ENCODE peak calls at places on chromosome 17, in nine cellular contexts. D is K562, Q is NB4, L is spleen, H is fibroblast of the aortic adventitia, O is HFFc6, C is type B pancreatic cell, M is fibroblast of pulmonary artery, I is AG09309. U is an unnamed sample.

GRCh38 chr17:20028436-20028835 is 19.3 kb downstream of the SPECC1 start:
- DNase-seq in D (no peak), Q (peak), L (no peak), H (peak), O (no peak), C (no peak), M (peak), I (peak), U (no peak)

GRCh38 chr17:62189377-62189776 is 124.3 kb upstream of the MED13 start:
- DNase-seq in D (no peak), Q (no peak), L (no peak), H (no peak), O (no peak), C (no peak), M (no peak), I (no peak), U (no peak)

GRCh38 chr17:40023590-40024292 is 8.5 kb downstream of the CSF3 start:
- DNase-seq in D (no peak), Q (no peak), L (no peak), H (peak), O (no peak), C (no peak), M (peak), I (no peak), U (no peak)

GRCh38 chr17:50484341-50485155 is 5.9 kb downstream of the RSAD1 start:
- DNase-seq in D (no peak), Q (no peak), L (peak), H (no peak), O (no peak), C (no peak), M (no peak), I (no peak), U (no peak)

GRCh38 chr17:40550608-40551007 is 14.7 kb downstream of the CCR7 start:
- DNase-seq in D (no peak), Q (peak), L (peak), H (peak), O (peak), C (peak), M (peak), I (no peak), U (no peak)

GRCh38 chr17:2852729-2853110 is 56.5 kb downstream of the RAP1GAP2 start:
- DNase-seq in D (no peak), Q (no peak), L (peak), H (no peak), O (no peak), C (no peak), M (no peak), I (no peak), U (no peak)

GRCh38 chr17:73645050-73645871 is 1.0 kb upstream of the SDK2 start:
- DNase-seq in D (no peak), Q (no peak), L (peak), H (no peak), O (no peak), C (peak), M (peak), I (no peak), U (peak)

GRCh38 chr17:3943240-3943891 is 20.9 kb downstream of the ATP2A3 start:
- DNase-seq in D (no peak), Q (no peak), L (no peak), H (no peak), O (no peak), C (no peak), M (no peak), I (no peak), U (no peak)

GRCh38 chr17:78237403-78238012 is 6.1 kb downstream of the TMEM235 start:
- DNase-seq in D (no peak), Q (no peak), L (no peak), H (no peak), O (no peak), C (no peak), M (no peak), I (no peak), U (no peak)

GRCh38 chr17:29154516-29155234 is 25.5 kb downstream of the MYO18A start:
- DNase-seq in D (peak), Q (peak), L (no peak), H (no peak), O (no peak), C (no peak), M (no peak), I (no peak), U (no peak)

GRCh38 chr17:67995568-67996191 is 589 bp downstream of the C17orf58 start:
- DNase-seq in D (no peak), Q (peak), L (peak), H (peak), O (no peak), C (no peak), M (no peak), I (no peak), U (no peak)

GRCh38 chr17:5248821-5249479 is 14.3 kb upstream of the SCIMP start:
- DNase-seq in D (no peak), Q (no peak), L (peak), H (no peak), O (no peak), C (no peak), M (no peak), I (no peak), U (no peak)

GRCh38 chr17:16262201-16262600 is 45.2 kb downstream of the PIGL start:
- DNase-seq in D (no peak), Q (no peak), L (no peak), H (no peak), O (no peak), C (no peak), M (no peak), I (no peak), U (no peak)

GRCh38 chr17:65195716-65196115 is 58.5 kb downstream of the RGS9 start:
- DNase-seq in D (no peak), Q (no peak), L (no peak), H (no peak), O (no peak), C (no peak), M (no peak), I (no peak), U (no peak)

GRCh38 chr17:61398721-61399130 is 917 bp upstream of the TBX2 start:
- DNase-seq in D (no peak), Q (no peak), L (no peak), H (peak), O (no peak), C (no peak), M (no peak), I (no peak), U (no peak)

GRCh38 chr17:75181110-75181509 is 1.6 kb downstream of the SUMO2 start:
- DNase-seq in D (no peak), Q (no peak), L (no peak), H (no peak), O (no peak), C (no peak), M (no peak), I (no peak), U (no peak)

GRCh38 chr17:68661265-68662036 is 60.3 kb upstream of the FAM20A start:
- DNase-seq in D (no peak), Q (no peak), L (no peak), H (no peak), O (no peak), C (no peak), M (no peak), I (no peak), U (no peak)

GRCh38 chr17:80034977-80035686 is 540 bp downstream of the TBC1D16 start:
- DNase-seq in D (no peak), Q (peak), L (peak), H (peak), O (peak), C (no peak), M (peak), I (no peak), U (peak)

GRCh38 chr17:78934681-78935418 is 9.7 kb upstream of the TIMP2 start:
- DNase-seq in D (no peak), Q (no peak), L (no peak), H (peak), O (no peak), C (no peak), M (no peak), I (no peak), U (no peak)

DNA sequence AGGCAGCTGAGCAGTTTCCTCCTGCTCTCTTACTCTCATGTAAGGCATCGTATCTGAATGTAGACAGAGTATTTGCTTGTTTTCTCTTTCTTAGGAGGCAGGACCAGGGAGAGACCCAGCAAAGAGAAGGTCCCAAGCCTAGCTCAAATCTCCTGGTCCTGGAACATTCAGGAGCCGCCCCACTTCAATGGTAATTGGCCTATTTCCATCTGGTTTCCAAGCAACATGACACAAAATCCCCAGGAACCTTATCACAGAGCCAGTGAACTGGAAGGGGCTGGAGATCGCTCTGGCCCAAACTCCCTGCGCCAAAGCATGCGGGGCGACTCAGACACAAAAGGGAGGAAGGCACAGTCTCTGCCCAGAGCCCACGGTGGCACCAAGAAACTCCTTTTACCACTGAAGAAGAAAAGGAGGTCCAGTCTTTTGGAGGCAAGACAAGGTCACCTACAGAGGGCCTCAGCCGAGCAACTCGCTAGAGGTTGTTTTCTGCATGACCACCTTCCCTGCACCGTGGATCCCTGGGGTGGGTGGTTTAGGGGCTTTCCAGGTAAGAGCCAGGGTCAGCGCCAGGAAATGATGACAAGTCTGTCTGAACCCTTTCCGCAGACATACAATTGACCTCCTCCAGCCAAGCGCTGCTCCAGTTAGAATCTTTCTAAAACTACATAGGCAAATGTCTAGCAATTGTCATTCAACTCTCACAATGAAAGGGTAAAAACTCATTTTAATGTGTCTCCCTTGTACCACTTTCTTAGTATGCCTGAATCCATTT is 394.7 kb downstream of the SOX9 start:
- DNase-seq in D (no peak), Q (no peak), L (no peak), H (peak), O (no peak), C (no peak), M (peak), I (no peak), U (no peak)
- TF ChIP-seq CTCF in D (no peak), Q (no peak), L (no peak), H (no peak), O (no peak), C (no peak), M (peak), I (no peak), U (no peak)

GRCh38 chr17:9900744-9901143 is 4.3 kb downstream of the RCVRN start:
- DNase-seq in D (no peak), Q (no peak), L (no peak), H (peak), O (peak), C (no peak), M (peak), I (no peak), U (no peak)

GRCh38 chr17:9899280-9900018 is 5.6 kb downstream of the RCVRN start:
- DNase-seq in D (no peak), Q (no peak), L (no peak), H (no peak), O (no peak), C (no peak), M (no peak), I (no peak), U (no peak)

GRCh38 chr17:9900019-9900594 is 5.0 kb downstream of the RCVRN start:
- DNase-seq in D (no peak), Q (no peak), L (peak), H (no peak), O (peak), C (no peak), M (no peak), I (no peak), U (no peak)

GRCh38 chr17:9904277-9905077 is 594 bp downstream of the RCVRN start:
- DNase-seq in D (no peak), Q (no peak), L (peak), H (no peak), O (no peak), C (no peak), M (no peak), I (no peak), U (no peak)

DNA sequence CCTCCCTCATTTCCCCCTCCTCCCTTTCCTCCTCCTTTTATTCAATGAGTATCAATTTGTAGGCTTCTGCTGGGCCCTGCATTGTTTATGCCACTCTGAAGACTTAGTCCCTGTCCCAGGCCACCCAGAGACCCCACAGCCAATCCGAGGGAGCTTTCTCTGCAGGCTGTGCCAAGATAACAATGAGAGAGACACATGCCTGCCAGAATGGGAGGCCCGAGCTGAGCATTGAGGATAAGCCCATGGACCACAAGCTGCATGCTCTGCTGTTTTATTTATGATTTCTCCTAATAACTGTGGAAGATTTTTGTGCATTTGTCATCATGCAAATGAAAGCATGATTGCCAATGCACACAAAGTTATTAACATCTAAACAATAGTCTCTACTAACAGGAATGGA is 3.0 kb downstream of the RCVRN start:
- DNase-seq in D (no peak), Q (no peak), L (peak), H (no peak), O (no peak), C (no peak), M (no peak), I (no peak), U (no peak)
- TF ChIP-seq CTCF in D (no peak), Q (no peak), L (no peak), H (no peak), O (no peak), C (no peak), M (no peak), I (no peak), U (no peak)

GRCh38 chr17:82823004-82823403 is 16.8 kb downstream of the ZNF750 start:
- DNase-seq in D (peak), Q (no peak), L (no peak), H (no peak), O (no peak), C (no peak), M (no peak), I (no peak), U (no peak)
- TF ChIP-seq CTCF in D (peak), Q (peak), L (no peak), H (peak), O (peak), C (peak), M (peak), I (peak), U (peak)

GRCh38 chr17:17796787-17797061 is 40.1 kb downstream of the SREBF1 start:
- DNase-seq in D (no peak), Q (no peak), L (no peak), H (no peak), O (no peak), C (no peak), M (no peak), I (no peak), U (no peak)
- TF ChIP-seq CTCF in D (no peak), Q (no peak), L (no peak), H (no peak), O (no peak), C (no peak), M (no peak), I (no peak), U (no peak)

GRCh38 chr17:37701424-37702020 is 43.3 kb downstream of the HNF1B start:
- DNase-seq in D (peak), Q (peak), L (no peak), H (peak), O (no peak), C (no peak), M (peak), I (no peak), U (peak)
- TF ChIP-seq CTCF in D (peak), Q (peak), L (peak), H (peak), O (peak), C (peak), M (peak), I (peak), U (peak)

GRCh38 chr17:44543213-44543904 is 13.9 kb upstream of the FZD2 start:
- DNase-seq in D (no peak), Q (no peak), L (no peak), H (peak), O (peak), C (no peak), M (peak), I (peak), U (no peak)
- TF ChIP-seq CTCF in D (no peak), Q (no peak), L (no peak), H (no peak), O (no peak), C (no peak), M (no peak), I (no peak), U (no peak)

GRCh38 chr17:35616506-35616905 is 29.4 kb downstream of the AP2B1 start:
- DNase-seq in D (no peak), Q (no peak), L (no peak), H (no peak), O (no peak), C (no peak), M (no peak), I (no peak), U (no peak)
- TF ChIP-seq CTCF in D (no peak), Q (no peak), L (no peak), H (no peak), O (no peak), C (no peak), M (no peak), I (no peak), U (no peak)

U was measured in neural crest cell.